ENCODE peak calls at places on chromosomes 16 and 17, in five cellular contexts. One of them, this sample, is unnamed.
A peak's percentile ranks its signal among the peaks of the same experiment; 100 is the strongest.

GRCh38 chr16:11252482-11252931 is 3.5 kb downstream of the SOCS1 start:
- DNase-seq in EL: no peak
- DNase-seq in kidney epithelial cell: no peak
- DNase-seq in NCI-H524: no peak
- DNase-seq in T-helper 2 cell: no peak
- DNase-seq in this sample: no peak

GRCh38 chr16:247027-247426 is 12.4 kb downstream of the FAM234A start:
- DNase-seq in EL: no peak
- DNase-seq in NCI-H524: no peak
- DNase-seq in kidney epithelial cell: no peak
- DNase-seq in T-helper 2 cell: no peak
- DNase-seq in this sample: no peak

GRCh38 chr16:2827481-2827790 is 2.7 kb upstream of the ZG16B start:
- DNase-seq in NCI-H524: no peak
- DNase-seq in EL: no peak
- DNase-seq in T-helper 2 cell: no peak
- DNase-seq in kidney epithelial cell: no peak
- DNase-seq in this sample: no peak

GRCh38 chr16:4085405-4085970 is 30.8 kb downstream of the ADCY9 start:
- DNase-seq in NCI-H524: no peak
- DNase-seq in kidney epithelial cell: no peak
- DNase-seq in T-helper 2 cell: no peak
- DNase-seq in EL: no peak
- DNase-seq in this sample: no peak

GRCh38 chr17:28737770-28738679 is 5.8 kb upstream of the TRAF4 start:
- DNase-seq in T-helper 2 cell: no peak
- DNase-seq in EL: no peak
- DNase-seq in kidney epithelial cell: no peak
- DNase-seq in NCI-H524: no peak
- DNase-seq in this sample: no peak

GRCh38 chr17:61334673-61335072 is 65.0 kb upstream of the TBX2 start:
- DNase-seq in EL: no peak
- DNase-seq in NCI-H524: no peak
- DNase-seq in T-helper 2 cell: no peak
- DNase-seq in kidney epithelial cell: no peak
- DNase-seq in this sample: no peak

GRCh38 chr16:85908444-85908843 is 9.5 kb downstream of the IRF8 start:
- DNase-seq in NCI-H524: no peak
- DNase-seq in EL: no peak
- DNase-seq in T-helper 2 cell: no peak
- DNase-seq in kidney epithelial cell: no peak
- DNase-seq in this sample: no peak

GRCh38 chr16:88303890-88304819 is 78.6 kb upstream of the ZNF469 start:
- DNase-seq in EL: peak; percentile 92
- DNase-seq in NCI-H524: no peak
- DNase-seq in T-helper 2 cell: no peak
- DNase-seq in kidney epithelial cell: peak; percentile 49
- DNase-seq in this sample: peak; percentile 93

GRCh38 chr17:1532836-1533602 is 16.6 kb upstream of the INPP5K start:
- DNase-seq in EL: no peak
- DNase-seq in NCI-H524: peak; percentile 15
- DNase-seq in T-helper 2 cell: no peak
- DNase-seq in kidney epithelial cell: no peak
- DNase-seq in this sample: no peak

GRCh38 chr17:81081619-81082176 is 46.7 kb downstream of the BAIAP2 start:
- DNase-seq in NCI-H524: no peak
- DNase-seq in T-helper 2 cell: no peak
- DNase-seq in EL: no peak
- DNase-seq in kidney epithelial cell: no peak
- DNase-seq in this sample: no peak

GRCh38 chr17:77036136-77036840 is 104.5 kb upstream of the SEC14L1 start:
- DNase-seq in T-helper 2 cell: no peak
- DNase-seq in kidney epithelial cell: no peak
- DNase-seq in EL: no peak
- DNase-seq in NCI-H524: peak; percentile 51
- DNase-seq in this sample: no peak

This sample was measured in AG20443.